ENCODE peak calls at places on chromosomes 4 and X, in five cellular contexts. One of them, this sample, is unnamed.

GRCh38 chrX:75038925-75039324 is 113.7 kb upstream of the NEXMIF start:
- DNase-seq in activated naive CD4-positive, alpha-beta T cell treated with anti-CD3 and anti-CD28 coated beads, Interleukin-2, amount 50 U/mL, for 72 hours: no peak
- DNase-seq in mesenteric fat pad: no peak
- DNase-seq in ELR: peak
- DNase-seq in HFF-Myc: peak
- DNase-seq in this sample: no peak

GRCh38 chr4:122412547-122412946 is 33.7 kb downstream of the ADAD1 start:
- DNase-seq in activated naive CD4-positive, alpha-beta T cell treated with anti-CD3 and anti-CD28 coated beads, Interleukin-2, amount 50 U/mL, for 72 hours: no peak
- DNase-seq in mesenteric fat pad: no peak
- DNase-seq in ELR: peak
- DNase-seq in HFF-Myc: no peak
- DNase-seq in this sample: no peak

GRCh38 chr4:110088670-110089069 is 109.7 kb downstream of the ELOVL6 start:
- DNase-seq in activated naive CD4-positive, alpha-beta T cell treated with anti-CD3 and anti-CD28 coated beads, Interleukin-2, amount 50 U/mL, for 72 hours: no peak
- DNase-seq in mesenteric fat pad: no peak
- DNase-seq in ELR: peak
- DNase-seq in HFF-Myc: no peak
- DNase-seq in this sample: no peak

GRCh38 chr4:3287271-3287971 is 5.4 kb upstream of the RGS12 start:
- DNase-seq in activated naive CD4-positive, alpha-beta T cell treated with anti-CD3 and anti-CD28 coated beads, Interleukin-2, amount 50 U/mL, for 72 hours: no peak
- DNase-seq in mesenteric fat pad: peak
- DNase-seq in ELR: no peak
- DNase-seq in HFF-Myc: no peak
- DNase-seq in this sample: no peak

GRCh38 chr4:88353324-88353723 is 25.3 kb upstream of the HERC6 start:
- DNase-seq in activated naive CD4-positive, alpha-beta T cell treated with anti-CD3 and anti-CD28 coated beads, Interleukin-2, amount 50 U/mL, for 72 hours: no peak
- DNase-seq in mesenteric fat pad: no peak
- DNase-seq in ELR: peak
- DNase-seq in HFF-Myc: no peak
- DNase-seq in this sample: no peak

GRCh38 chr4:157072002-157072401 is 3.9 kb upstream of the GLRB start:
- DNase-seq in activated naive CD4-positive, alpha-beta T cell treated with anti-CD3 and anti-CD28 coated beads, Interleukin-2, amount 50 U/mL, for 72 hours: no peak
- DNase-seq in mesenteric fat pad: no peak
- DNase-seq in ELR: peak
- DNase-seq in HFF-Myc: no peak
- DNase-seq in this sample: no peak

GRCh38 chrX:93985621-93986020 is 311.6 kb downstream of the FAM133A start:
- DNase-seq in activated naive CD4-positive, alpha-beta T cell treated with anti-CD3 and anti-CD28 coated beads, Interleukin-2, amount 50 U/mL, for 72 hours: no peak
- DNase-seq in mesenteric fat pad: no peak
- DNase-seq in ELR: no peak
- DNase-seq in HFF-Myc: no peak
- DNase-seq in this sample: no peak

GRCh38 chr4:87058272-87059073 is 123.7 kb downstream of the AFF1 start:
- DNase-seq in activated naive CD4-positive, alpha-beta T cell treated with anti-CD3 and anti-CD28 coated beads, Interleukin-2, amount 50 U/mL, for 72 hours: peak
- DNase-seq in mesenteric fat pad: no peak
- DNase-seq in ELR: peak
- DNase-seq in HFF-Myc: no peak
- DNase-seq in this sample: no peak